ENCODE peak calls at places on chromosomes 11 and 22, in four cellular contexts. W is GM23338, Q is psoas muscle, V is Peyer's patch. U is an unnamed sample.

GRCh38 chr22:45008853-45009751 is 703 bp downstream of the PHF21B start:
- DNase-seq in W (peak; percentile 39), Q (peak; percentile 15), V (no peak), U (no peak)

GRCh38 chr11:125063429-125064043 is 431 bp downstream of the SLC37A2 start:
- DNase-seq in W (peak; percentile 74), Q (no peak), V (peak; percentile 48), U (no peak)

GRCh38 chr11:106381895-106382294 is 304.4 kb downstream of the AASDHPPT start:
- DNase-seq in W (peak; percentile 53), Q (no peak), V (no peak), U (no peak)

GRCh38 chr11:69375316-69376154 is 81.6 kb downstream of the MYEOV start:
- DNase-seq in W (no peak), Q (peak; percentile 7), V (peak; percentile 60), U (no peak)

GRCh38 chr11:19844806-19845205 is 132.2 kb downstream of the NAV2 start:
- DNase-seq in W (no peak), Q (no peak), V (no peak), U (no peak)

GRCh38 chr11:117202386-117203068 is 3.4 kb downstream of the TAGLN start:
- DNase-seq in W (no peak), Q (no peak), V (no peak), U (no peak)

GRCh38 chr22:50508897-50509296 is 873 bp downstream of the NCAPH2 start:
- DNase-seq in W (no peak), Q (no peak), V (no peak), U (no peak)

GRCh38 chr11:21398195-21398594 is 728.8 kb downstream of the NELL1 start:
- DNase-seq in W (no peak), Q (no peak), V (no peak), U (no peak)

GRCh38 chr11:125123947-125124633 is 12.7 kb upstream of the TMEM218 start:
- DNase-seq in W (peak; percentile 87), Q (peak; percentile 52), V (no peak), U (no peak)

GRCh38 chr11:132234878-132235277 is 864.5 kb downstream of the NTM start:
- DNase-seq in W (no peak), Q (no peak), V (no peak), U (peak; percentile 80)

GRCh38 chr11:46326813-46327416 is 20.3 kb upstream of the DGKZ start:
- DNase-seq in W (no peak), Q (no peak), V (no peak), U (no peak)

GRCh38 chr22:42905702-42906183 is 48.7 kb upstream of the ARFGAP3 start:
- DNase-seq in W (no peak), Q (peak; percentile 46), V (no peak), U (no peak)

GRCh38 chr11:31779268-31779879 is 31.7 kb downstream of the PAX6 start:
- DNase-seq in W (no peak), Q (no peak), V (no peak), U (peak; percentile 43)
- H3K4me3 ChIP-seq in W (no peak overlapping the region), Q (no peak overlapping the region), V (no peak overlapping the region), U (no peak overlapping the region)

GRCh38 chr11:64888761-64889511 is 10.5 kb upstream of the EHD1 start:
- DNase-seq in W (no peak), Q (no peak), V (peak; percentile 91), U (no peak)

GRCh38 chr11:64891215-64891848 is 12.9 kb upstream of the EHD1 start:
- DNase-seq in W (no peak), Q (no peak), V (peak; percentile 91), U (no peak)

GRCh38 chr11:64891880-64892279 is 13.5 kb upstream of the EHD1 start:
- DNase-seq in W (no peak), Q (no peak), V (no peak), U (no peak)

GRCh38 chr11:64888406-64888757 is 10.0 kb upstream of the EHD1 start:
- DNase-seq in W (no peak), Q (no peak), V (no peak), U (no peak)

GRCh38 chr11:64890084-64890944 is 11.9 kb upstream of the EHD1 start:
- DNase-seq in W (no peak), Q (no peak), V (no peak), U (no peak)
- H3K4me3 ChIP-seq in W (no peak overlapping the region), Q (no peak overlapping the region), V (peak overlapping the region; percentile 85), U (no peak overlapping the region)

DNA sequence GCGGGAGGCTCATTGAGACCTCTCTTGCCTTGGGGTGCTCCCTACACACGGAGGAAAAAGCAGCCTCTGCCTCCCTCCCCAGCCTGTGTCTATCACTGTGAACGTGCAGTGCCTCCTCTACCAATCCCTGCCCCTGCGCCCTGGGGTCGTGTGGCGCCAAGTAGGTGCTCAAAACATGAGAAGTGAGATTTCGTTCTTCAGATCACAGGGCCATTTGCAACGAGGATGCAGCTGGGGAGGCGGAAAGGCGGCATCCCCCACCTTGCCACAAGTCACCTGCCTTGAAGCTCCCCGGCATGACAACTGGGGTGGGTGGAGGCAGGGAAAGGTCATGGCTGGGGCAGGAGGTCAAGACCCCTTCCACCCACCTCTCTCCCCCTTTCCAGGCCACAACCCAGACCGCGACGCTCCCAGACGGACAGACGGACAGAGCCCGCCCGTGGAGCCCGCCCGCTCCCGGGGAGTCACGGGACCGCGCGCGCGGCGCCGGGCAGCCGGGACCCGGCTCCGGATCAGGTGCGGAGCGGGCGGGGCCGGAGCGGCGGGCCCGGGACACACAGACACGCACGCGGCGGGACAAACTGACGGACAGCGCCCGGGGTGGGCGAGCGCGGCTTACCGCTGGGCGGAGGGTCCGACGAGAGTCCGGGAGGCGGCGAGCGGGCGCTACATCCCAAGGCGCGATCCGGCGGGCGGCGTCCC is 487 bp downstream of the KCNJ4 start:
- DNase-seq in W (no peak), Q (no peak), V (no peak), U (no peak)
- H3K4me3 ChIP-seq in W (peak overlapping the region; percentile 61), Q (peak overlapping the region; percentile 62), V (peak overlapping the region; percentile 53), U (peak overlapping the region; percentile 13)

GRCh38 chr11:66856496-66857233 is at the start of gene LRFN4:
- DNase-seq in W (peak; percentile 78), Q (no peak), V (no peak), U (no peak)

GRCh38 chr11:66858186-66858938 is 1.5 kb downstream of the LRFN4 start:
- DNase-seq in W (no peak), Q (no peak), V (no peak), U (no peak)

GRCh38 chr11:66855574-66856495 is 1.0 kb upstream of the LRFN4 start:
- DNase-seq in W (peak; percentile 96), Q (peak; percentile 97), V (peak; percentile 97), U (peak; percentile 67)

GRCh38 chr11:66857927-66858185 is 992 bp downstream of the LRFN4 start:
- DNase-seq in W (peak; percentile 53), Q (no peak), V (no peak), U (no peak)

GRCh38 chr11:66857234-66857926 is 516 bp downstream of the LRFN4 start:
- DNase-seq in W (peak; percentile 63), Q (no peak), V (no peak), U (no peak)
- H3K4me3 ChIP-seq in W (peak overlapping the region; percentile 64), Q (peak overlapping the region; percentile 76), V (peak overlapping the region; percentile 68), U (peak overlapping the region; percentile 71)

U was measured in skeletal muscle cell.